ENCODE peak calls at places on chromosome 22, in four cellular contexts. One of them, this sample, is unnamed.

GRCh38 chr22:37197451-37198289 is 9.6 kb upstream of the C1QTNF6 start:
- DNase-seq in CD4-positive, CD25-positive, alpha-beta regulatory T cell: no peak
- DNase-seq in K562: no peak
- DNase-seq in NCI-H1417: no peak
- DNase-seq in this sample: no peak

GRCh38 chr22:38715176-38715764 is 9.5 kb downstream of the GTPBP1 start:
- DNase-seq in K562: no peak
- DNase-seq in NCI-H1417: peak; percentile 85
- DNase-seq in CD4-positive, CD25-positive, alpha-beta regulatory T cell: no peak
- DNase-seq in this sample: no peak

GRCh38 chr22:22241554-22241898 is 3.1 kb upstream of the VPREB1 start:
- DNase-seq in NCI-H1417: no peak
- DNase-seq in CD4-positive, CD25-positive, alpha-beta regulatory T cell: no peak
- DNase-seq in K562: no peak
- DNase-seq in this sample: no peak

GRCh38 chr22:44497218-44497903 is 672 bp downstream of the RTL6 start:
- DNase-seq in CD4-positive, CD25-positive, alpha-beta regulatory T cell: no peak
- DNase-seq in K562: peak; percentile 5
- DNase-seq in NCI-H1417: peak; percentile 49
- DNase-seq in this sample: peak; percentile 9

GRCh38 chr22:40434101-40434500 is 63.7 kb downstream of the SGSM3 start:
- DNase-seq in CD4-positive, CD25-positive, alpha-beta regulatory T cell: no peak
- DNase-seq in K562: no peak
- DNase-seq in NCI-H1417: no peak
- DNase-seq in this sample: no peak

GRCh38 chr22:45842141-45842831 is 134.7 kb downstream of the WNT7B start:
- DNase-seq in K562: no peak
- DNase-seq in NCI-H1417: no peak
- DNase-seq in CD4-positive, CD25-positive, alpha-beta regulatory T cell: no peak
- DNase-seq in this sample: no peak

GRCh38 chr22:43042101-43042780 is 27.3 kb upstream of the PACSIN2 start:
- DNase-seq in NCI-H1417: peak; percentile 88
- DNase-seq in CD4-positive, CD25-positive, alpha-beta regulatory T cell: no peak
- DNase-seq in K562: no peak
- DNase-seq in this sample: no peak

GRCh38 chr22:30609260-30610185 is 2.5 kb downstream of the TCN2 start:
- DNase-seq in NCI-H1417: no peak
- DNase-seq in CD4-positive, CD25-positive, alpha-beta regulatory T cell: no peak
- DNase-seq in K562: peak; percentile 83
- DNase-seq in this sample: no peak

GRCh38 chr22:22461583-22461982 is 47.0 kb downstream of the ZNF280B start:
- DNase-seq in CD4-positive, CD25-positive, alpha-beta regulatory T cell: no peak
- DNase-seq in K562: no peak
- DNase-seq in NCI-H1417: no peak
- DNase-seq in this sample: no peak

GRCh38 chr22:35837328-35837727 is 119.7 kb downstream of the APOL5 start:
- DNase-seq in CD4-positive, CD25-positive, alpha-beta regulatory T cell: no peak
- DNase-seq in K562: no peak
- DNase-seq in NCI-H1417: peak; percentile 1
- DNase-seq in this sample: no peak

GRCh38 chr22:49244466-49245420 is 582.9 kb downstream of the BRD1 start:
- DNase-seq in NCI-H1417: no peak
- DNase-seq in CD4-positive, CD25-positive, alpha-beta regulatory T cell: no peak
- DNase-seq in K562: no peak
- DNase-seq in this sample: no peak

GRCh38 chr22:35092146-35092805 is 26.3 kb downstream of the ISX start:
- DNase-seq in K562: no peak
- DNase-seq in NCI-H1417: peak; percentile 1
- DNase-seq in CD4-positive, CD25-positive, alpha-beta regulatory T cell: no peak
- DNase-seq in this sample: no peak

GRCh38 chr22:41401781-41402648 is 20.3 kb downstream of the TEF start:
- DNase-seq in NCI-H1417: no peak
- DNase-seq in CD4-positive, CD25-positive, alpha-beta regulatory T cell: no peak
- DNase-seq in K562: no peak
- DNase-seq in this sample: no peak

GRCh38 chr22:29580200-29580810 is 608 bp downstream of the NIPSNAP1 start:
- DNase-seq in NCI-H1417: no peak
- DNase-seq in K562: no peak
- DNase-seq in CD4-positive, CD25-positive, alpha-beta regulatory T cell: no peak
- DNase-seq in this sample: peak; percentile 18

GRCh38 chr22:44972363-44973083 is 37.3 kb downstream of the PHF21B start:
- DNase-seq in NCI-H1417: peak; percentile 51
- DNase-seq in K562: no peak
- DNase-seq in CD4-positive, CD25-positive, alpha-beta regulatory T cell: no peak
- DNase-seq in this sample: no peak

GRCh38 chr22:44584256-44584902 is 86.3 kb upstream of the RTL6 start:
- DNase-seq in CD4-positive, CD25-positive, alpha-beta regulatory T cell: no peak
- DNase-seq in NCI-H1417: peak; percentile 3
- DNase-seq in K562: no peak
- DNase-seq in this sample: no peak

GRCh38 chr22:46029574-46030200 is 52.7 kb upstream of the WNT7B start:
- DNase-seq in NCI-H1417: no peak
- DNase-seq in CD4-positive, CD25-positive, alpha-beta regulatory T cell: no peak
- DNase-seq in K562: no peak
- DNase-seq in this sample: no peak

GRCh38 chr22:17266261-17266971 is 47.2 kb upstream of the ADA2 start:
- DNase-seq in CD4-positive, CD25-positive, alpha-beta regulatory T cell: peak; percentile 11
- DNase-seq in NCI-H1417: peak; percentile 95
- DNase-seq in K562: no peak
- DNase-seq in this sample: no peak

GRCh38 chr22:39316440-39317083 is 2.9 kb downstream of the RPL3 start:
- DNase-seq in CD4-positive, CD25-positive, alpha-beta regulatory T cell: peak; percentile 74
- DNase-seq in NCI-H1417: peak; percentile 58
- DNase-seq in K562: peak; percentile 42
- DNase-seq in this sample: peak; percentile 70

GRCh38 chr22:31737932-31738331 is 12.0 kb downstream of the PRR14L start:
- DNase-seq in NCI-H1417: no peak
- DNase-seq in CD4-positive, CD25-positive, alpha-beta regulatory T cell: peak; percentile 34
- DNase-seq in K562: no peak
- DNase-seq in this sample: no peak

GRCh38 chr22:46057206-46057605 is 80.2 kb upstream of the WNT7B start:
- DNase-seq in CD4-positive, CD25-positive, alpha-beta regulatory T cell: no peak
- DNase-seq in NCI-H1417: no peak
- DNase-seq in K562: no peak
- DNase-seq in this sample: no peak